ENCODE peak calls at places on chromosomes 5 and 9, in ten cellular contexts. M, S, U, V, H, T, L, C, I and B are unnamed samples.

GRCh38 chr9:8448226-8448625 is 648.6 kb upstream of the DMAC1 start:
- DNase-seq in C (no peak), M (no peak), U (no peak), S (no peak), L (no peak), V (no peak), I (no peak), T (no peak), H (no peak), B (no peak)

GRCh38 chr5:137563646-137564474 is 64.7 kb upstream of the SPOCK1 start:
- DNase-seq in V (no peak), C (no peak), I (no peak), U (no peak), H (peak), T (peak), S (no peak), M (no peak), L (no peak), B (no peak)

GRCh38 chr9:35726876-35727438 is 5.0 kb downstream of the TLN1 start:
- DNase-seq in V (no peak), L (peak), T (no peak), I (peak), M (no peak), S (no peak), H (no peak), U (no peak), C (peak), B (peak)

GRCh38 chr5:65722575-65723424 is 795 bp downstream of the NLN start:
- DNase-seq in H (peak), S (peak), U (no peak), C (no peak), M (peak), I (peak), V (no peak), T (peak), L (peak), B (no peak)

GRCh38 chr5:149886060-149886459 is 58.5 kb downstream of the PDE6A start:
- DNase-seq in T (no peak), C (no peak), V (no peak), M (no peak), S (no peak), I (no peak), L (no peak), U (no peak), H (no peak), B (no peak)

GRCh38 chr9:69168709-69169217 is 5.3 kb upstream of the TJP2 start:
- DNase-seq in H (no peak), V (peak), L (peak), U (peak), I (peak), S (no peak), C (no peak), T (peak), M (no peak), B (peak)

GRCh38 chr9:127574089-127574921 is 37.8 kb upstream of the STXBP1 start:
- DNase-seq in T (peak), M (peak), I (no peak), U (no peak), H (no peak), L (peak), V (no peak), S (no peak), C (no peak), B (no peak)

GRCh38 chr5:54088081-54088480 is 222.3 kb downstream of the ARL15 start:
- DNase-seq in C (no peak), L (no peak), M (no peak), T (no peak), V (no peak), H (no peak), S (no peak), U (no peak), I (no peak), B (no peak)

GRCh38 chr5:173778152-173778782 is 109.9 kb upstream of the CPEB4 start:
- DNase-seq in C (no peak), S (no peak), V (no peak), U (no peak), T (no peak), M (no peak), I (no peak), L (no peak), H (no peak), B (no peak)

GRCh38 chr9:125214186-125214585 is 13.8 kb downstream of the RABEPK start:
- DNase-seq in S (no peak), C (no peak), I (no peak), V (no peak), H (no peak), T (no peak), U (no peak), L (no peak), M (no peak), B (no peak)

GRCh38 chr9:77927265-77927664 is 104.3 kb downstream of the GNAQ start:
- DNase-seq in T (no peak), U (no peak), V (no peak), M (no peak), C (no peak), S (no peak), I (peak), L (no peak), H (no peak), B (no peak)

GRCh38 chr5:66609615-66610014 is 13.4 kb downstream of the MAST4 start:
- DNase-seq in I (no peak), S (no peak), V (no peak), M (no peak), H (no peak), C (no peak), U (no peak), T (no peak), L (no peak), B (no peak)

GRCh38 chr5:100668511-100668910 is 133.3 kb downstream of the FAM174A start:
- DNase-seq in I (no peak), S (no peak), L (no peak), T (no peak), U (no peak), H (no peak), C (no peak), M (no peak), V (no peak), B (no peak)

GRCh38 chr5:34497031-34497808 is 158.9 kb upstream of the RAI14 start:
- DNase-seq in L (no peak), I (no peak), H (peak), U (no peak), V (no peak), C (no peak), T (no peak), S (no peak), M (no peak), B (no peak)

GRCh38 chr9:129138476-129139232 is 27.4 kb downstream of the PTPA start:
- DNase-seq in T (no peak), M (no peak), U (no peak), V (no peak), I (peak), L (no peak), H (peak), C (no peak), S (no peak), B (no peak)

GRCh38 chr5:64585654-64586053 is 79.8 kb downstream of the RGS7BP start:
- DNase-seq in I (no peak), H (no peak), M (no peak), U (no peak), V (no peak), S (no peak), L (no peak), C (no peak), T (no peak), B (no peak)

GRCh38 chr5:118520771-118521415 is 467.5 kb downstream of the DTWD2 start:
- DNase-seq in T (no peak), V (no peak), S (no peak), M (no peak), H (no peak), I (no peak), C (no peak), L (no peak), U (no peak), B (no peak)

GRCh38 chr5:96794757-96795156 is 13.0 kb downstream of the ERAP1 start:
- DNase-seq in L (peak), T (no peak), S (no peak), H (no peak), V (no peak), M (no peak), I (no peak), C (no peak), U (no peak), B (peak)

GRCh38 chr5:179314606-179315355 is 30.5 kb downstream of the ADAMTS2 start:
- DNase-seq in H (no peak), M (no peak), L (no peak), T (no peak), S (no peak), V (no peak), U (no peak), I (no peak), C (no peak), B (no peak)

GRCh38 chr9:120999317-120999716 is 50.8 kb downstream of the C5 start:
- DNase-seq in U (no peak), C (no peak), L (no peak), M (no peak), I (no peak), V (no peak), H (no peak), T (no peak), S (no peak), B (no peak)

GRCh38 chr5:54621742-54622141 is 104.2 kb downstream of the SNX18 start:
- DNase-seq in U (no peak), S (no peak), H (no peak), C (no peak), M (no peak), L (no peak), I (no peak), V (no peak), T (no peak), B (no peak)

GRCh38 chr9:77595426-77596051 is 52.6 kb downstream of the GNA14 start:
- DNase-seq in T (no peak), V (no peak), U (no peak), S (no peak), H (no peak), I (no peak), M (no peak), C (no peak), L (no peak), B (no peak)

GRCh38 chr5:31218978-31219377 is 25.5 kb downstream of the CDH6 start:
- DNase-seq in C (no peak), V (no peak), L (no peak), S (no peak), H (no peak), U (no peak), M (peak), I (no peak), T (no peak), B (no peak)

GRCh38 chr5:137114529-137114928 is 384.6 kb downstream of the SPOCK1 start:
- DNase-seq in M (no peak), H (no peak), I (no peak), C (no peak), T (no peak), V (no peak), S (no peak), L (no peak), U (no peak), B (no peak)

GRCh38 chr5:53971566-53971965 is 338.8 kb downstream of the ARL15 start:
- DNase-seq in S (no peak), L (no peak), C (no peak), H (no peak), V (no peak), M (no peak), U (no peak), T (no peak), I (no peak), B (no peak)

GRCh38 chr5:147411612-147412310 is 98.1 kb downstream of the DPYSL3 start:
- DNase-seq in L (no peak), U (no peak), M (no peak), C (no peak), S (no peak), H (no peak), T (no peak), V (no peak), I (no peak), B (no peak)

GRCh38 chr9:96232539-96233241 is 69.3 kb downstream of the HSD17B3 start:
- DNase-seq in S (peak), U (no peak), H (peak), M (peak), T (no peak), C (no peak), I (peak), V (peak), L (peak), B (peak)

GRCh38 chr5:109819878-109820277 is 130.2 kb downstream of the MAN2A1 start:
- DNase-seq in H (no peak), V (no peak), C (no peak), S (no peak), T (no peak), M (no peak), U (no peak), L (no peak), I (no peak), B (no peak)

GRCh38 chr9:75101004-75101601 is 12.8 kb downstream of the OSTF1 start:
- DNase-seq in I (no peak), S (no peak), H (peak), V (no peak), M (no peak), L (no peak), T (no peak), U (no peak), C (no peak), B (no peak)

GRCh38 chr9:111016046-111017026 is 21.9 kb downstream of the LPAR1 start:
- DNase-seq in H (no peak), L (no peak), S (no peak), U (no peak), I (peak), T (no peak), C (no peak), V (no peak), M (no peak), B (no peak)

GRCh38 chr5:10689391-10690081 is 71.5 kb downstream of the DAP start:
- DNase-seq in H (peak), C (no peak), T (no peak), V (no peak), M (peak), U (no peak), S (peak), L (peak), I (no peak), B (no peak)

GRCh38 chr9:77807846-77808749 is 160.0 kb upstream of the GNA14 start:
- DNase-seq in C (no peak), U (no peak), H (no peak), T (no peak), I (no peak), S (no peak), M (peak), V (peak), L (no peak), B (no peak)

GRCh38 chr5:141636413-141637265 is at the start of the genes HDAC3 and RELL2:
- DNase-seq in M (peak), V (peak), T (peak), L (peak), S (peak), I (peak), H (peak), U (peak), C (peak), B (peak)

GRCh38 chr9:7783635-7784063 is 15.9 kb downstream of the DMAC1 start:
- DNase-seq in H (no peak), C (no peak), T (no peak), U (no peak), V (no peak), L (no peak), M (no peak), S (no peak), I (no peak), B (no peak)

GRCh38 chr5:124907098-124907644 is 160.7 kb upstream of the ZNF608 start:
- DNase-seq in M (no peak), H (no peak), U (no peak), C (no peak), T (no peak), S (no peak), L (no peak), I (no peak), V (no peak), B (no peak)

GRCh38 chr5:10550222-10550995 is 13.5 kb upstream of the ANKRD33B start:
- DNase-seq in M (no peak), I (no peak), T (no peak), V (no peak), S (no peak), L (no peak), C (no peak), U (no peak), H (no peak), B (no peak)

GRCh38 chr5:126414874-126415502 is 8.2 kb upstream of the GRAMD2B start:
- DNase-seq in I (peak), S (no peak), V (no peak), H (no peak), U (no peak), T (no peak), C (no peak), M (no peak), L (no peak), B (no peak)

GRCh38 chr9:129394011-129394919 is 216.2 kb upstream of the IER5L start:
- DNase-seq in U (no peak), L (no peak), I (no peak), M (no peak), V (no peak), H (no peak), C (no peak), S (no peak), T (no peak), B (no peak)